ENCODE peak calls at places on chromosomes 7 and 10, in seven cellular contexts. B, P, X, K, U, G and A are unnamed samples.
A peak's percentile ranks its signal among the peaks of the same experiment; 100 is the strongest.

GRCh38 chr10:119770928-119771327 is 45.1 kb downstream of the INPP5F start:
- DNase-seq in B (no peak), P (no peak), X (no peak), K (no peak), U (no peak), G (no peak), A (no peak)

GRCh38 chr10:15168296-15168780 is at the start of gene NMT2:
- DNase-seq in B (peak; percentile 89), P (peak; percentile 87), X (peak; percentile 62), K (peak; percentile 91), U (no peak), G (no peak), A (peak; percentile 87)

GRCh38 chr10:60293797-60294196 is 95.9 kb downstream of the ANK3 start:
- DNase-seq in B (no peak), P (no peak), X (no peak), K (no peak), U (no peak), G (no peak), A (no peak)

GRCh38 chr7:43506460-43506859 is 76.4 kb upstream of the STK17A start:
- DNase-seq in B (no peak), P (no peak), X (no peak), K (no peak), U (no peak), G (no peak), A (no peak)

GRCh38 chr10:122546242-122546641 is 14.3 kb upstream of the DMBT1 start:
- DNase-seq in B (no peak), P (no peak), X (no peak), K (no peak), U (no peak), G (no peak), A (no peak)

GRCh38 chr10:79412516-79412915 is 32.9 kb downstream of the ZCCHC24 start:
- DNase-seq in B (no peak), P (no peak), X (no peak), K (no peak), U (no peak), G (peak; percentile 48), A (no peak)

GRCh38 chr10:101778151-101778780 is 2.4 kb upstream of the FGF8 start:
- DNase-seq in B (no peak), P (no peak), X (no peak), K (peak; percentile 18), U (peak; percentile 23), G (peak; percentile 40), A (no peak)

GRCh38 chr7:131745645-131746248 is 189.3 kb upstream of the PODXL start:
- DNase-seq in B (no peak), P (peak; percentile 14), X (no peak), K (peak; percentile 76), U (no peak), G (no peak), A (peak; percentile 63)

GRCh38 chr7:93016085-93016471 is 101.7 kb downstream of the SAMD9 start:
- DNase-seq in B (no peak), P (peak; percentile 79), X (no peak), K (peak; percentile 11), U (no peak), G (no peak), A (peak; percentile 31)

GRCh38 chr10:5343561-5343960 is 21.2 kb upstream of the UCN3 start:
- DNase-seq in B (no peak), P (peak; percentile 11), X (no peak), K (peak; percentile 21), U (no peak), G (no peak), A (peak; percentile 48)

GRCh38 chr7:76300210-76300731 is 2.2 kb upstream of the HSPB1 start:
- DNase-seq in B (no peak), P (peak; percentile 81), X (peak; percentile 96), K (no peak), U (peak; percentile 65), G (no peak), A (no peak)

GRCh38 chr7:98613601-98614425 is 3.3 kb upstream of the NPTX2 start:
- DNase-seq in B (no peak), P (peak; percentile 18), X (no peak), K (peak; percentile 67), U (no peak), G (no peak), A (peak; percentile 49)

GRCh38 chr10:107814865-107815487 is 650.5 kb upstream of the SORCS1 start:
- DNase-seq in B (no peak), P (peak; percentile 58), X (no peak), K (peak; percentile 86), U (peak; percentile 34), G (peak; percentile 75), A (peak; percentile 69)

GRCh38 chr10:35995515-35995914 is 353.4 kb upstream of the FZD8 start:
- DNase-seq in B (no peak), P (no peak), X (no peak), K (no peak), U (no peak), G (no peak), A (no peak)

GRCh38 chr7:50954245-50954644 is 171.5 kb upstream of the GRB10 start:
- DNase-seq in B (no peak), P (no peak), X (no peak), K (no peak), U (no peak), G (no peak), A (no peak)

GRCh38 chr10:110864662-110865140 is 7.0 kb upstream of the PDCD4 start:
- DNase-seq in B (no peak), P (peak; percentile 49), X (no peak), K (no peak), U (no peak), G (no peak), A (no peak)

GRCh38 chr10:102628451-102628911 is 15.8 kb upstream of the TRIM8 start:
- DNase-seq in B (peak; percentile 85), P (peak; percentile 66), X (peak; percentile 40), K (peak; percentile 62), U (no peak), G (peak; percentile 88), A (no peak)

GRCh38 chr7:126488043-126488442 is 764.7 kb downstream of the GRM8 start:
- DNase-seq in B (no peak), P (no peak), X (no peak), K (no peak), U (no peak), G (no peak), A (no peak)

GRCh38 chr10:13416760-13417159 is 68.7 kb upstream of the SEPHS1 start:
- DNase-seq in B (no peak), P (no peak), X (no peak), K (no peak), U (no peak), G (no peak), A (no peak)

GRCh38 chr10:119803264-119803663 is 69.4 kb downstream of the MCMBP start:
- DNase-seq in B (no peak), P (peak; percentile 70), X (no peak), K (no peak), U (no peak), G (no peak), A (no peak)

GRCh38 chr10:2925631-2926030 is 141.7 kb upstream of the PFKP start:
- DNase-seq in B (peak; percentile 57), P (peak; percentile 80), X (no peak), K (no peak), U (peak; percentile 46), G (no peak), A (peak; percentile 89)

GRCh38 chr7:80225361-80225760 is 90.7 kb downstream of the GNAI1 start:
- DNase-seq in B (no peak), P (no peak), X (no peak), K (no peak), U (no peak), G (no peak), A (peak; percentile 7)

GRCh38 chr10:22315455-22316285 is 518 bp upstream of the COMMD3 start:
- DNase-seq in B (no peak), P (no peak), X (no peak), K (peak; percentile 74), U (no peak), G (no peak), A (peak; percentile 63)

GRCh38 chr10:33274096-33274785 is 60.2 kb downstream of the NRP1 start:
- DNase-seq in B (no peak), P (no peak), X (no peak), K (peak; percentile 67), U (no peak), G (no peak), A (no peak)
- H3K4me3 ChIP-seq in B (no peak overlapping the region), P (no peak overlapping the region), X (peak overlapping the region; percentile 45), K (no peak overlapping the region), U (no peak overlapping the region), G (no peak overlapping the region), A (no peak overlapping the region)

DNA sequence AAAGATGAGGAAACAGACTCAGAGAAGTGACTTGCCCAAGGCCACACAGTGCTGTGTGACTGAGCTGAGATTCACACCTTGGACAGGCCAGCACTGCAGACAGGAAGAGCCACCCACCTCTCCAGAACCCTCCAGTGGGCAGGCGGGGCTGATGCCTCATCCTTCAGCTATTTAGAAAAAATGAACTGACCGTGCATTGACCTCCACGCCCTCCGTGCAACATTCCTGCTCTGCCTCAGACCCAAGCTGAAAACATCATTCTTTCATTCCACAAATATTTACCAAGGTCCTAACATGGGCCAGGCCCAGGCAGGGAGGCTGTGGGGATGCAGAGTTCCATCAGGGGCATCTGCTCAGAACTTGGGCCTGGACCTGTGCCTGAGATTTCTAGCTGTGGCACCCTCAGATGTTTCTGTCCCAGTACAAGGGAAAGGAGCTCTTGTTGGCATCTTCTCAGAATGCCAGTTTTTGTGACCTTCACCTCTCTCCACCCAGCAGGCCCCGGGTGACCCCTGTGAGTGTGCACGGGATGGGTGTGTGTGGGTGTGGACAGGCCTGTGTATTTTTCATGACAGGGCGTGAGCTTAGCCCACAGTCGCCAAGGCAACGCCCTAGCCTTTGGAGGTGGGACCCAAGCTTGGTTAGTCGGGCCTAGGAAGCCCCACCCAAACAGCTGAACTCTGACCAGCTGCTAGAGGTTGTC is 6.5 kb downstream of the VSIR start:
- DNase-seq in B (peak; percentile 91), P (peak; percentile 86), X (peak; percentile 99), K (peak; percentile 73), U (peak; percentile 81), G (peak; percentile 89), A (no peak)
- H3K27ac ChIP-seq in B (peak overlapping the region; percentile 22), P (peak overlapping the region; percentile 39), X (peak overlapping the region; percentile 88), K (no peak overlapping the region), U (peak overlapping the region; percentile 93), G (peak overlapping the region; percentile 90), A (no peak overlapping the region)

GRCh38 chr10:126931548-126931947 is 26.3 kb downstream of the DOCK1 start:
- DNase-seq in B (no peak), P (no peak), X (no peak), K (no peak), U (no peak), G (no peak), A (no peak)
- H3K4me3 ChIP-seq in B (peak overlapping the region; percentile 2), P (no peak overlapping the region), X (no peak overlapping the region), K (no peak overlapping the region), U (peak overlapping the region; percentile 27), G (peak overlapping the region; percentile 34), A (no peak overlapping the region)

DNA sequence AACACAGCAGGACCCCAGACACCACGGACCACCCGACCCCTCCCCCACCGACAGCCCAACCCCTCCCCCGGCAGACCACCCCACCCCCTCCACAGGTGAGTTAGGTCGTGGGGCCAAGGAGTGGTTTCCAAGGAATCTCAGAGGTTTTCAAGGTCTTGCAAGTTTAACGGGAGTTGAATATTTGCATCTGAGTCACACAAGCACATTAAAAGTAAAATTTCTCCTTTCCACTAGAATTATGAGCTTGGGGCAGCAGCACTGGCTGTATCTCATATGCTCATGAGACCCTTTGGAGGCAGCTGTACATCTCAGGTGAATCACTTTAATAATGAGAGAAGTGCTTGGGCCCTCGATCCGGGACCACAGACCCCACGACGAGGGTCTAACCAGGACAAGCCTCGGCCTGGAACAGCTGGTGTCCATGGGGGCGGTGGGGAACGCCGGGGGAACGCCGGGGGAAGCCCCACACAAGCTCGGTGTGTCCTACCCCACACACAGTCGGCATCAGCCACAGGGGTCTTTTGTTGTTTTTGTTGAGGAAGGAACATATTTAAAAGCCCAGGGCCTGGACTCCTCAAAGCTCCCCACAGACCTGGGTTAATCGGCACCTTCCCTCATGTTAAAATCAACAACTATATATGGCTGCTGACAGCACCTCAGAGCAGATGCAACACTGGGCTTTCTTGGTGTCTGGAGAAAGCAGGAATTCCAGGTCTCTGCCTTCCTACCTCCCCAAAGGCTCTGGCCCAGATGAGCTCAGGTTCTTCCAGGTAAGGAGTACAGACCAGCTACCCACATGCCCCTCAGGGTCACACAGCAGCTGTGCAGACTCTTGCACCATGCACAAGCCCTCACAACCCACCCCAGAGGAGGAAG is 130.3 kb downstream of the DIP2C start:
- DNase-seq in B (no peak), P (no peak), X (no peak), K (no peak), U (no peak), G (no peak), A (no peak)
- H3K27ac ChIP-seq in B (no peak overlapping the region), P (no peak overlapping the region), X (no peak overlapping the region), K (no peak overlapping the region), U (no peak overlapping the region), G (no peak overlapping the region), A (no peak overlapping the region)